ENCODE peak calls at places on chromosomes 6 and 20, in nine cellular contexts. V, A, T, U, J, G, R, E and P are unnamed samples.

GRCh38 chr20:17612287-17612974 is 42.6 kb downstream of the DSTN start:
- DNase-seq in V (no peak), A (peak; percentile 73), T (peak; percentile 65), U (no peak), J (peak; percentile 21), G (no peak), R (no peak), E (no peak), P (no peak)

GRCh38 chr6:34543421-34543820 is 12.7 kb downstream of the SPDEF start:
- DNase-seq in V (no peak), A (no peak), T (no peak), U (no peak), J (no peak), G (no peak), R (no peak), E (no peak), P (no peak)

GRCh38 chr6:167737205-167737830 is 89.4 kb upstream of the AFDN start:
- DNase-seq in V (no peak), A (no peak), T (no peak), U (no peak), J (no peak), G (peak; percentile 37), R (no peak), E (no peak), P (no peak)

GRCh38 chr6:90217621-90218496 is 78.8 kb downstream of the BACH2 start:
- DNase-seq in V (no peak), A (no peak), T (peak; percentile 69), U (peak; percentile 85), J (no peak), G (peak; percentile 73), R (no peak), E (no peak), P (no peak)

GRCh38 chr6:140879861-140880260 is 1252.9 kb upstream of the GJE1 start:
- DNase-seq in V (no peak), A (no peak), T (no peak), U (no peak), J (no peak), G (no peak), R (no peak), E (no peak), P (no peak)

GRCh38 chr6:36326351-36326995 is 10.2 kb downstream of the BNIP5 start:
- DNase-seq in V (peak; percentile 39), A (no peak), T (no peak), U (no peak), J (no peak), G (no peak), R (no peak), E (no peak), P (peak; percentile 64)

GRCh38 chr20:58197185-58197469 is 31.3 kb downstream of the ANKRD60 start:
- DNase-seq in V (no peak), A (no peak), T (no peak), U (no peak), J (no peak), G (no peak), R (no peak), E (no peak), P (no peak)

GRCh38 chr6:41306187-41306854 is 19.8 kb upstream of the TREM1 start:
- DNase-seq in V (no peak), A (no peak), T (no peak), U (peak; percentile 78), J (peak; percentile 85), G (no peak), R (no peak), E (peak; percentile 21), P (no peak)

GRCh38 chr20:56373942-56374341 is 15.2 kb downstream of the FAM210B start:
- DNase-seq in V (no peak), A (no peak), T (no peak), U (no peak), J (no peak), G (no peak), R (no peak), E (peak; percentile 22), P (no peak)

GRCh38 chr6:154509421-154510143 is 903 bp downstream of the CNKSR3 start:
- DNase-seq in V (peak; percentile 35), A (peak; percentile 64), T (peak; percentile 68), U (peak; percentile 63), J (peak; percentile 52), G (peak; percentile 61), R (no peak), E (peak; percentile 39), P (peak; percentile 53)

GRCh38 chr20:53901697-53902096 is 168.7 kb downstream of the BCAS1 start:
- DNase-seq in V (no peak), A (peak; percentile 32), T (no peak), U (no peak), J (no peak), G (no peak), R (no peak), E (no peak), P (no peak)

GRCh38 chr6:141830530-141830929 is 302.2 kb upstream of the GJE1 start:
- DNase-seq in V (no peak), A (no peak), T (no peak), U (no peak), J (no peak), G (no peak), R (no peak), E (no peak), P (no peak)

GRCh38 chr20:20017852-20018245 is 687 bp downstream of the NAA20 start:
- DNase-seq in V (no peak), A (no peak), T (no peak), U (no peak), J (no peak), G (no peak), R (no peak), E (no peak), P (no peak)

GRCh38 chr6:168666170-168666569 is 225.2 kb downstream of the SMOC2 start:
- DNase-seq in V (no peak), A (no peak), T (no peak), U (no peak), J (no peak), G (no peak), R (no peak), E (no peak), P (no peak)

DNA sequence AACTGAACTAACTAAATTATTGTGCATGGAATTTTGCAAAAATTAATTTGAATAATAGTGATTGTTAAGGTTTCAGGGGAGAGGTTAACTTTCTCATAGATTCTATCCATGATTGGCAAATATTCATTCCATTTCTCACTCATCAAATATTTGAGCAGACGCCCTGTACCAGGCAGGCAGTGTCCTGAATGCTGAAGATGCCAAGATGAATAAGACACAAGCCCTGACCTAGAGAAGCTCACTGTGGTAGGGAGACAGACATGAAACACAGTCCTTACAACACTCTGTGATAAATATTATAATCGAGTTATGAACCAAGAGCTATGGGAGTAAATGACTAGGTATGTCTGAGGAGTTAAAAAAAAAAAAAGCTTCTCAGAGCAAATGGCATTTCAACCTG is 18.4 kb upstream of the ID4 start:
- DNase-seq in V (no peak), A (no peak), T (no peak), U (no peak), J (no peak), G (no peak), R (no peak), E (no peak), P (no peak)
- H3K36me3 ChIP-seq in V (no peaks in the 10 kb centered on the region), A (no peaks in the 10 kb centered on the region), T (no peaks in the 10 kb centered on the region), U (no peaks in the 10 kb centered on the region), J (no peaks in the 10 kb centered on the region), G (no peaks in the 10 kb centered on the region), R (no peaks in the 10 kb centered on the region), E (no peaks in the 10 kb centered on the region), P (no peaks in the 10 kb centered on the region)

DNA sequence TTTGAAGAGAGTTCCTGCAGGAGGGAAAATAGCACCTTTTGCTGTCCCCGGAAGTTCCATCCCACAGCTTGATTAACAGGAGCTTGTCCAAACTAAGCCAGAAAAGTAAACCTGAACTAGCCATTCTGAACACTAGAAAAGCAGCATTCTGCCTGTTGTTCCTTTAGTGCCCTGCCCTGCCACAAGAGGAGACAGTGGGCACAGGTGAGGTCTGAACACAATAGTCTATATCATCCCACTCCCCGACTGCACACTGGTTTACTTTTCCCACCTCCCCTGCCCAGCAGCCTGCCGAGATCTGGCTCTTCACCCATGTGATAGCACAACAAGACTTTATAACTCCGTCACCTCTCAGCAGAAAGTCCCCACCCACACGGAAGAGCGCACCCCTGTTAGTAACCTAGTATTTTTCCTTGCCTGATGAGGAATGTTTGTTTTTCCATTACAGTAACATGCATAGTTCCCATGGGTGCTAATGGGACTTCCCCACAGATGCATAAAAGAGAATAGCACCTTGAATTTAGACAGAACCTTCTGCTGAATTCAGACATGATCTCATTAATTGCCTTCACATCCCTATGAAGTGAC is 59.7 kb downstream of the TFAP2A start:
- DNase-seq in V (no peak), A (no peak), T (no peak), U (no peak), J (no peak), G (no peak), R (no peak), E (no peak), P (no peak)
- TF ChIP-seq CTCF in V (no peak), A (no peak), T (no peak), U (no peak), J (no peak), G (no peak), R (no peak), E (no peak), P (no peak)

DNA sequence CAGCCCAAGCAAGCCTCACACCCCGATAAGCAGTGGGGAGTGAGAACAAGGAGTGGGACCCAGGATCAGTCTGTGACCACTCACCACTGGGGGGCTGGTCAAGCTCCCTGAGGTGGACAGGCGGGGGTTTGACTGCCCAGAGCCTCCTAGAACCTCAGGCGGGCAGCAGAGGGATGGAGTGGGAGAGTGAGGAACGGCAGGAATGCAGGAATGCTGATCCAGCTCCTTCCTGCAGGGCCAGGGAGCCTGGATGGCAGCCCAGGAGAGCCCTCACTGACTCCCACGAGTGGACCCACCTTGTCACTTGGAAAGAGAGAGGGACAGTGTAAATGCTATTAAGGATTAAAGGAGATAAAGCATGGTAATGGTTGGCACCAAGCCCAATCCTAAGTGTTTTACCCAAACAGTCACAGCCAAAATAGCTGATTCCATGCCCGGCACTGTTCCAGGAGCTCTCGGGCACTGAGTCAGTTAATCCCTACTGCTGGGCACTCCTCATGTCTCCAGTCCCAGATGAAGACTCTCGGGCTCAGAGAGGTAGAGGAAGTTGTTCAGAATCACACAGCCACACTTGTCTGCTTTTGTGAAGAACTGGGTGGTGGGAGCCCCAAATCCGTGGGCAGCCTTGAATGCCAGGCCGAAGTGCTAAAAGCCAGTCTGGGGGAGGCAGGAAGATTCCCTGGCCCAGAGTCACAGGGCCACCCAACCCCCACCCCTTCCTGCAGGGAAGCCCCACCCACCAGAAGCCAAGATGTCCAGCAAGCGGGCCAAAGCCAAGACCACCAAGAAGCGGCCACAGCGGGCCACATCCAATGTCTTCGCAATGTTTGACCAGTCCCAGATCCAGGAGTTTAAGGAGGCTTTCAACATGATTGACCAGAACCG is 3.1 kb downstream of the MYL9 start:
- DNase-seq in V (peak; percentile 61), A (no peak), T (no peak), U (peak; percentile 30), J (no peak), G (no peak), R (no peak), E (peak; percentile 85), P (peak; percentile 51)
- H3K27ac ChIP-seq in V (peak overlapping the region; percentile 99), A (peak overlapping the region; percentile 89), T (peak overlapping the region; percentile 98), U (peak overlapping the region; percentile 100), J (no peak overlapping the region), G (no peak overlapping the region), R (peak overlapping the region; percentile 99), E (peak overlapping the region; percentile 93), P (peak overlapping the region; percentile 79)

DNA sequence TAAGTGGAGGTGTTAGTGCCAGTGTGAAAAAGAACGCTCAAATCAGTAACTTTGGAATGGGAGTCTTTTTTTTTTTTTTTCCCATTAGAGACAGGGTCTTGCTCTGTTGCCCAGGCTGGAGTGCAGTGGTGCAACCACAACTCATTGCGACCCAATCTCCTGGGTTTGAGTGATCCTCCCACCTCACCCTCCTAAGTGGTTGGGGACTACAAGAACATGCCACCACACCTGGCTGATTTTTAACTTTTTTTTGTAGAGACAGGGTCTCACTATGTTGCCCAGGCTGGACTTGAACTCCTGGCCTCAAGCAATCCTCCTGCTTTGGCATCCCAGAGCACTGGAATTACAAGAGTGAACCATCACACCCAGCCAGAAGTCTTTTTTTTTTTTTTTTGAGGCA is 19.7 kb downstream of the LATS1 start:
- DNase-seq in V (no peak), A (no peak), T (no peak), U (no peak), J (no peak), G (no peak), R (no peak), E (no peak), P (no peak)
- H3K36me3 ChIP-seq in V (peaks cover 64% of the 10 kb centered on the region), A (peaks cover 38% of the 10 kb centered on the region), T (peaks cover 58% of the 10 kb centered on the region), U (peaks cover 3% of the 10 kb centered on the region), J (no peaks in the 10 kb centered on the region), G (peaks cover 2% of the 10 kb centered on the region), R (peaks cover 10% of the 10 kb centered on the region), E (no peaks in the 10 kb centered on the region), P (no peaks in the 10 kb centered on the region)